ENCODE peak calls at places on chromosomes 3 and 15, in five cellular contexts. Q is heart left ventricle, E is IMR-90, U is heart right ventricle, P is A549. Y is an unnamed sample.

GRCh38 chr3:28553175-28553574 is 204.6 kb upstream of the AZI2 start:
- DNase-seq in U (no peak), P (no peak), E (no peak), Q (no peak), Y (no peak)

GRCh38 chr3:15768421-15769255 is 29.1 kb downstream of the ANKRD28 start:
- DNase-seq in U (no peak), Q (no peak), E (peak), P (peak), Y (no peak)

GRCh38 chr3:9862391-9863235 is 17.4 kb downstream of the CIDEC start:
- DNase-seq in E (no peak), P (peak), Q (peak), U (peak), Y (no peak)

GRCh38 chr15:96393209-96393513 is 62.7 kb downstream of the NR2F2 start:
- DNase-seq in Q (no peak), U (no peak), P (no peak), E (peak), Y (no peak)

GRCh38 chr3:41318520-41318919 is 119.2 kb downstream of the CTNNB1 start:
- DNase-seq in U (no peak), P (no peak), Q (no peak), E (peak), Y (no peak)

GRCh38 chr3:128382221-128382807 is 84.4 kb downstream of the DNAJB8 start:
- DNase-seq in U (peak), E (no peak), Q (peak), P (no peak), Y (no peak)

GRCh38 chr3:160001850-160002623 is 13.4 kb downstream of the IL12A start:
- DNase-seq in Q (no peak), E (no peak), U (no peak), P (no peak), Y (no peak)

GRCh38 chr3:17179381-17180205 is 294.8 kb downstream of the PLCL2 start:
- DNase-seq in E (peak), Q (peak), U (no peak), P (no peak), Y (no peak)

GRCh38 chr15:61151791-61152190 is 77.3 kb downstream of the RORA start:
- DNase-seq in P (no peak), U (no peak), Q (no peak), E (no peak), Y (no peak)

GRCh38 chr15:25717116-25717755 is 145.9 kb downstream of the ATP10A start:
- DNase-seq in U (no peak), Q (no peak), E (peak), P (no peak), Y (no peak)

GRCh38 chr15:62474771-62475124 is 309.7 kb upstream of the C2CD4B start:
- DNase-seq in E (peak), Q (no peak), U (no peak), P (no peak), Y (no peak)

GRCh38 chr3:156493887-156494286 is 61.0 kb downstream of the SSR3 start:
- DNase-seq in P (no peak), U (no peak), E (no peak), Q (no peak), Y (no peak)

GRCh38 chr15:61527836-61528589 is 298.9 kb upstream of the RORA start:
- DNase-seq in Q (no peak), U (no peak), P (no peak), E (no peak), Y (no peak)

GRCh38 chr3:14460342-14461005 is 58.1 kb downstream of the SLC6A6 start:
- DNase-seq in U (peak), P (peak), E (peak), Q (peak), Y (peak)

GRCh38 chr3:14435175-14436011 is 33.0 kb downstream of the SLC6A6 start:
- DNase-seq in U (no peak), E (no peak), Q (peak), P (no peak), Y (no peak)

GRCh38 chr3:119559441-119559963 is at the start of gene CD80:
- DNase-seq in E (peak), U (peak), Q (peak), P (peak), Y (peak)

GRCh38 chr3:169668957-169669681 is 5.6 kb upstream of the MECOM start:
- DNase-seq in E (peak), U (peak), Q (peak), P (peak), Y (no peak)

DNA sequence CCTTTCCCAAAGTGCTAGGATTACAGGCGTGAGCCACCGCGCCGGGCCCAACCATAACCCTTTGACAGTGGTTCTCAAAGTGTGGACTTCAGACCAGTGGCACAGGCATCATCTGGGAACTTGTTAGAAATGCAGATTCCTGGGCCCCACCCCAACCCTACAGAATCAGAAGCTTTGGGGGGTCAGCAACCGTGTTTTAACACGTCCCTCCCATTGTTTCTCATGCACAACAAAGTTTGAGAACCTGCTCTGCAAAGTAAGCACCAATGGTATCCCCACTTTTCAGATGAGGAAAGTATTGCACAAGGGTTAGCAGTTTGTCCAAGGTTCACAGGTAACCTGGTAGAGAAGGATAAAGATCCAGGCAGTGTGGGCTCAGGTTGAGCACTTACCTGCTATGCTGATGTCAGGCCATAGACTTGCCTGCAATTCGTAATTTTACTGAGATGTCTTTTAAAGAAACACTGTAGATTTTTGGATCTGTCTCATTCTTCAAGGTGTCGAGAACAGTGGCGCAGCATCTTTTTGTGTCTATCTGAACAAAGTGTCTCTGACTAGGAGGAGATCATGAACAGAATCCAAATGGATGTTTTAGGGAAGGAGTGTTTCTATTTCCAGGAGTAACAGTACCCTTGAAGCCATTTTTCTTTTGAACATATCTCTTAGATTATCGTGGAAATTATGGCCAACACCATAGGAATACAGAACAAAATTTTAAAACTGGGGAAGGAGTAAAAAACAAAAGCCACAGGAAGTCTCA is 2.5 kb downstream of the GXYLT2 start:
- DNase-seq in Q (no peak), U (no peak), E (no peak), P (no peak), Y (no peak)
- H3K27ac ChIP-seq in Q (peak), U (no peak), E (peak), P (peak), Y (peak)

GRCh38 chr15:58081891-58082290 is 16.4 kb upstream of the ALDH1A2 start:
- DNase-seq in U (no peak), E (no peak), P (no peak), Q (no peak), Y (no peak)

GRCh38 chr15:58080398-58080797 is 14.9 kb upstream of the ALDH1A2 start:
- DNase-seq in U (no peak), E (no peak), P (no peak), Q (no peak), Y (no peak)

GRCh38 chr15:58081446-58081845 is 15.9 kb upstream of the ALDH1A2 start:
- DNase-seq in Q (no peak), P (no peak), U (no peak), E (no peak), Y (no peak)

GRCh38 chr15:58077427-58077826 is 11.9 kb upstream of the ALDH1A2 start:
- DNase-seq in P (no peak), E (no peak), U (no peak), Q (no peak), Y (no peak)

DNA sequence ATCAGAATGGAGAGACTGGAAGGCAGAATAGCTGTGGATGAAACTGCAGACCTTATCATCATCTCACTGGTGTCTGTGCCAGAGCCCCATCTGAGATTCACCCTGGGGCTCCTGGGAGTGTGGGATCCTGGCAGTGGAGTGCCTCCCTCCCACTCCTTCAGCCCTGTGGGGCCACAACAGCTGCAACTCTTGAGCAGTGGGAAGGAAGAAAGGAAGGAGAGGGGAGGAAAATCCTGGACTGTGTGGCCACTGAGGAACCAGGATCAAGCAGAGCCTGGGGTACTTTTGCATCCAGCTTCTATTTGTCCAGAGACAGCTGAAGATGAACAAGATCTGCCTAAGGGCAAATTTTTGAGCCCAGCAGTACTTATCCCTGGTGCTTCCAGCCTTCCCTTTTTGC is 13.1 kb upstream of the ALDH1A2 start:
- DNase-seq in P (no peak), Q (no peak), U (no peak), E (no peak), Y (no peak)
- H3K27ac ChIP-seq in P (no peak), Q (no peak), U (no peak), E (no peak), Y (no peak)

DNA sequence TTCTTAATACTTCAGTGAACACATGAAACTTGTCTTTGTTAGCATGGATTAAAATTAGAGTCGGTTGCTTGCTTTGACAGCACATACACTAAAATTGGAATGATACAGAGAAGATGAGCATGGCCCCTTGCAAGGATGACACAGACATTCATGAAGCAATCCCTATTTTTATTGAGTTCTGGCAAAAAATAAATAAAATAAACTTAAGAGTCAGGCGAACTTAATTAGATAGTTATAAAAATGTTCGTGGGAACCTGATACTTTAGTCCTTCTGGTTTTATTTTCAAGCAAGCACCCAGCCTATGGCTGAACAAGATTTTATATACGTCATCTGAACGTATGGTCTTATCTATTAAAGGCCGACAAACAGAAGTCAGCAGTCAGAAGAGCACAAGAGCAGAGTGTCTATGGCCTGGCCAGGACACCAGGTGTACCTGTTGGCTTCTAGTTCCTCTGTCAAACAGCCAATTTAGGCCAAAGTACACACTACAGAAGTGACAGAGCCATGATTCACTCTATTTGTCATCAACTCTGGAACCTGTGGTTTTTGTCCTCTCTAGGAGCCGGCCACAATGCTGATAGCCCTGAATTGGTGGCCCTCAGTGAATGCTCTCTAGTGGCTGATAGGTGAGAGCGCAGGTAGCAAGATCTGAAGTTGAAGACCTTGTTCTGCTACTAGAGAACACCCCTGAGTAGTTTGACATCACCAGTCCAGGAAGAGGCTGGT is 64.3 kb downstream of the LEO1 start:
- DNase-seq in U (no peak), P (peak), Q (no peak), E (peak), Y (no peak)
- H3K27ac ChIP-seq in U (no peak), P (peak), Q (no peak), E (no peak), Y (no peak)

DNA sequence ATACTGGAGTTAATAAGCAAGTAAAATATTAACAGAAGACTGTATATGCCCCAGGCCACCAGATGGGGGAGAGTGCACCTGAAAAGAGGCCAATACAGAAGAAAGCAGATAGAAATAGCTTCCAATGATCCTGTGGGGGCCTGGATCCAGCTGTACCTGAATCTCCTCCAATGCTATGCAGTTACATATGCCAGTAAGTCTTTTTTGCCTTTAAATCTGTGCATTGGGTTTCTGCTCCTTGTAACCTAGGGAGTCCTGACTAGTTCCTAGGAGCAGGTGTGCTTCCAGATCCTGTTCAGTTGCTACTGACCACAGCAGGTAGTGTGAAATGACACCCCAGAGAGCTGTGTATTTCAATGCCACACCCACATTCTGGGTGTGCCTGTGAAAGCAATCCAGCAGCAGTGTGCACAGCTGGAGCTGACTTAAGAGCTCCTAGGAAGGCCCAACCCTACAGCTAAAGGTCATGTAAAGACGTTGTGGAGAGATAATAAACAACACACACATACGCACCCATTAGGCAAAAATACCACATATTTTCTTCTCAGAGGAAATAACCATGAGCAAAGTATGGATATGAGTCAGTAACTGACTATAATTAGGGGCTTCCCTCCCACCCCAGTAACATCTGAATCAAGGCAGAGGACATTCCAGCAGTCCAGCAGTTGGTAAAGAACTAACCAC is 62.2 kb upstream of the AKAP13 start:
- DNase-seq in Q (no peak), P (peak), U (no peak), E (peak), Y (no peak)
- H3K27ac ChIP-seq in Q (no peak), P (peak), U (no peak), E (no peak), Y (no peak)